ENCODE peak calls at places on chromosomes 16 and 17, in eight cellular contexts. J is HuH-7.5, W is T-helper 1 cell, Q is HEK293T, S is AG20443, H is GM04503, Y is AG09309, E is amygdala. C is an unnamed sample.

GRCh38 chr17:47208744-47209488 is at the start of gene MYL4:
- DNase-seq in Q (no peak), E (no peak), H (no peak), J (no peak), Y (no peak), W (no peak), S (no peak), C (no peak)

GRCh38 chr17:79036609-79037008 is 12.6 kb downstream of the C1QTNF1 start:
- DNase-seq in W (no peak), E (no peak), S (peak; percentile 83), H (peak; percentile 92), Y (peak; percentile 94), Q (no peak), J (no peak), C (no peak)

GRCh38 chr16:3578121-3578520 is 918 bp upstream of the NLRC3 start:
- DNase-seq in W (no peak), S (no peak), J (no peak), Q (no peak), E (no peak), H (no peak), Y (no peak), C (no peak)

GRCh38 chr17:39627717-39628516 is 1.2 kb downstream of the PPP1R1B start:
- DNase-seq in J (no peak), Y (no peak), Q (no peak), S (no peak), H (no peak), W (no peak), E (no peak), C (no peak)

GRCh38 chr16:8729779-8730334 is 55.4 kb downstream of the ABAT start:
- DNase-seq in W (no peak), H (no peak), S (no peak), E (no peak), J (no peak), Q (no peak), Y (no peak), C (no peak)

GRCh38 chr17:77865109-77865611 is 93.3 kb upstream of the TNRC6C start:
- DNase-seq in W (no peak), Y (no peak), H (no peak), E (no peak), S (peak; percentile 48), J (no peak), Q (no peak), C (no peak)

GRCh38 chr17:7992516-7992915 is 9.9 kb upstream of the GUCY2D start:
- DNase-seq in J (no peak), Y (no peak), H (peak; percentile 27), W (no peak), S (peak; percentile 50), Q (no peak), E (no peak), C (no peak)

GRCh38 chr16:68361485-68361884 is 50.7 kb downstream of the PRMT7 start:
- DNase-seq in Y (no peak), W (no peak), H (no peak), E (no peak), S (peak; percentile 76), J (no peak), Q (no peak), C (no peak)

GRCh38 chr17:49742256-49742655 is 21.7 kb downstream of the FAM117A start:
- DNase-seq in J (no peak), E (no peak), Y (no peak), Q (no peak), S (no peak), W (no peak), H (no peak), C (no peak)

GRCh38 chr17:5122586-5123342 is 6.9 kb downstream of the USP6 start:
- DNase-seq in Q (no peak), E (peak; percentile 43), W (no peak), S (peak; percentile 48), J (no peak), Y (no peak), H (no peak), C (peak; percentile 31)

GRCh38 chr16:68000450-68000849 is 1.2 kb upstream of the DPEP2 start:
- DNase-seq in Q (no peak), E (no peak), J (no peak), Y (no peak), S (no peak), W (no peak), H (no peak), C (no peak)

GRCh38 chr17:19703106-19703775 is 13.1 kb downstream of the SLC47A2 start:
- DNase-seq in W (no peak), S (peak; percentile 27), H (no peak), J (no peak), Y (no peak), E (no peak), Q (peak; percentile 6), C (no peak)

GRCh38 chr16:78133919-78134318 is 34.5 kb downstream of the WWOX start:
- DNase-seq in E (no peak), Q (no peak), H (no peak), Y (no peak), W (no peak), J (peak; percentile 27), S (no peak), C (no peak)

GRCh38 chr17:78343099-78343432 is 16.8 kb downstream of the SOCS3 start:
- DNase-seq in Q (no peak), J (no peak), S (peak; percentile 94), E (no peak), Y (no peak), W (no peak), H (peak; percentile 87), C (no peak)

GRCh38 chr17:5118219-5118618 is 2.4 kb downstream of the USP6 start:
- DNase-seq in S (no peak), H (no peak), Q (no peak), W (no peak), Y (no peak), E (no peak), J (no peak), C (no peak)

GRCh38 chr17:3026856-3027751 is 36.3 kb downstream of the OR1D5 start:
- DNase-seq in Y (no peak), J (no peak), S (no peak), Q (no peak), W (no peak), E (no peak), H (no peak), C (no peak)

GRCh38 chr17:82775033-82775823 is 23.4 kb downstream of the TBCD start:
- DNase-seq in W (no peak), S (peak; percentile 90), H (no peak), Q (peak; percentile 87), Y (no peak), E (peak; percentile 17), J (peak; percentile 93), C (peak; percentile 61)

GRCh38 chr16:75996491-75996890 is 270.2 kb upstream of the CPHXL start:
- DNase-seq in Q (no peak), S (no peak), H (no peak), J (no peak), Y (no peak), W (no peak), E (no peak), C (no peak)

GRCh38 chr17:50614471-50615051 is 20.1 kb upstream of the ABCC3 start:
- DNase-seq in W (no peak), H (no peak), J (no peak), Q (no peak), Y (no peak), S (no peak), E (no peak), C (no peak)

GRCh38 chr16:20853981-20854620 is 46.1 kb downstream of the DCUN1D3 start:
- DNase-seq in S (no peak), W (no peak), H (no peak), E (no peak), J (no peak), Q (no peak), Y (no peak), C (no peak)

GRCh38 chr17:70677783-70678647 is 508.7 kb downstream of the KCNJ2 start:
- DNase-seq in W (no peak), J (peak; percentile 22), Y (no peak), E (no peak), Q (peak; percentile 67), H (no peak), S (no peak), C (no peak)

GRCh38 chr17:35314415-35315216 is 58.8 kb downstream of the SLFN11 start:
- DNase-seq in W (no peak), H (no peak), Y (no peak), Q (no peak), S (peak; percentile 18), E (no peak), J (no peak), C (no peak)

GRCh38 chr16:2029350-2029749 is 2.6 kb downstream of the NHERF2 start:
- DNase-seq in E (no peak), J (no peak), H (no peak), S (no peak), Y (no peak), Q (no peak), W (no peak), C (no peak)

GRCh38 chr17:44965491-44966234 is 2.4 kb downstream of the C1QL1 start:
- DNase-seq in J (no peak), Y (no peak), Q (no peak), S (no peak), W (no peak), E (no peak), H (no peak), C (no peak)

GRCh38 chr17:37570527-37571093 is 38.6 kb downstream of the SYNRG start:
- DNase-seq in S (peak; percentile 66), Q (peak; percentile 49), J (peak; percentile 61), H (no peak), E (no peak), W (no peak), Y (no peak), C (peak; percentile 9)

GRCh38 chr17:82241183-82241925 is 12.5 kb downstream of the SLC16A3 start:
- DNase-seq in Q (no peak), H (no peak), W (no peak), S (peak; percentile 50), E (peak; percentile 38), J (no peak), Y (no peak), C (no peak)

GRCh38 chr17:22138861-22139469 is 446.6 kb downstream of the KCNJ18 start:
- DNase-seq in Q (no peak), H (no peak), E (no peak), Y (no peak), S (no peak), W (no peak), J (no peak), C (no peak)

GRCh38 chr16:67237396-67238277 is 9.6 kb downstream of the FHOD1 start:
- DNase-seq in W (no peak), S (no peak), Q (no peak), J (no peak), H (no peak), E (no peak), Y (no peak), C (no peak)

GRCh38 chr17:60372790-60373483 is 19.0 kb downstream of the USP32 start:
- DNase-seq in W (no peak), E (no peak), H (peak; percentile 34), Q (no peak), Y (no peak), S (peak; percentile 57), J (no peak), C (no peak)

GRCh38 chr17:35597604-35598003 is 10.5 kb downstream of the AP2B1 start:
- DNase-seq in H (no peak), W (no peak), S (no peak), J (no peak), Q (no peak), Y (no peak), E (no peak), C (no peak)

GRCh38 chr16:26247063-26247462 is 555.3 kb downstream of the HS3ST4 start:
- DNase-seq in S (no peak), W (no peak), Q (no peak), Y (no peak), J (no peak), E (no peak), H (no peak), C (no peak)

GRCh38 chr16:78060295-78060694 is 37.9 kb downstream of the CLEC3A start:
- DNase-seq in Y (no peak), J (no peak), S (no peak), Q (no peak), E (no peak), H (no peak), W (no peak), C (no peak)

GRCh38 chr17:9270921-9271320 is 249.6 kb downstream of the NTN1 start:
- DNase-seq in J (no peak), Q (no peak), Y (no peak), W (no peak), S (no peak), E (no peak), H (no peak), C (no peak)

GRCh38 chr17:77475012-77475976 is 334.5 kb downstream of the SEC14L1 start:
- DNase-seq in Q (no peak), E (no peak), W (peak; percentile 62), J (no peak), S (peak; percentile 76), H (peak; percentile 68), Y (peak; percentile 56), C (no peak)

C was measured in neural crest cell.